ENCODE peak calls at places on chromosomes 7 and 10, in nine cellular contexts. I, A, V, T, W, B, P, E and L are unnamed samples.

GRCh38 chr7:80095545-80095944 is 39.1 kb upstream of the GNAI1 start:
- DNase-seq in B (no peak), I (no peak), W (no peak), E (peak; percentile 35), V (peak; percentile 37), T (no peak), A (no peak), P (peak; percentile 47), L (peak; percentile 23)

GRCh38 chr10:95458014-95458413 is 103.2 kb downstream of the SORBS1 start:
- DNase-seq in T (no peak), B (no peak), P (no peak), I (no peak), A (no peak), V (no peak), E (no peak), W (no peak), L (no peak)

GRCh38 chr7:51430480-51431086 is 114.0 kb upstream of the COBL start:
- DNase-seq in T (no peak), W (no peak), I (no peak), B (no peak), A (no peak), P (peak; percentile 54), V (peak; percentile 52), E (peak; percentile 27), L (peak; percentile 53)

GRCh38 chr10:128070721-128071416 is 55.4 kb downstream of the MKI67 start:
- DNase-seq in E (no peak), P (no peak), B (no peak), T (no peak), I (peak; percentile 55), V (no peak), A (no peak), W (no peak), L (no peak)

GRCh38 chr7:31751726-31752125 is 64.7 kb downstream of the PPP1R17 start:
- DNase-seq in E (no peak), A (no peak), B (no peak), T (no peak), I (no peak), V (no peak), W (no peak), P (no peak), L (no peak)

GRCh38 chr7:99489235-99489634 is 10.8 kb downstream of the ZNF394 start:
- DNase-seq in E (no peak), T (no peak), A (no peak), W (no peak), V (no peak), B (no peak), I (no peak), P (no peak), L (no peak)

GRCh38 chr7:78345979-78346378 is 547.4 kb downstream of the PHTF2 start:
- DNase-seq in I (no peak), W (no peak), V (no peak), E (no peak), T (no peak), P (no peak), B (no peak), A (no peak), L (no peak)

GRCh38 chr10:71837085-71837827 is 13.8 kb downstream of the PSAP start:
- DNase-seq in W (peak; percentile 22), P (no peak), I (peak; percentile 33), E (peak; percentile 18), B (no peak), A (no peak), V (no peak), T (no peak), L (no peak)

GRCh38 chr7:120617239-120617638 is 240.7 kb downstream of the TSPAN12 start:
- DNase-seq in V (no peak), A (no peak), B (no peak), E (no peak), I (no peak), W (no peak), P (no peak), T (no peak), L (no peak)

GRCh38 chr7:152747224-152747623 is 12.3 kb upstream of the ACTR3B start:
- DNase-seq in W (no peak), E (no peak), T (no peak), B (no peak), V (no peak), A (no peak), P (no peak), I (no peak), L (no peak)

GRCh38 chr7:50202052-50202555 is 102.4 kb upstream of the IKZF1 start:
- DNase-seq in E (no peak), I (no peak), B (no peak), A (no peak), W (no peak), V (no peak), T (no peak), P (no peak), L (no peak)

GRCh38 chr7:94053532-94053931 is 49.4 kb upstream of the BET1 start:
- DNase-seq in I (no peak), T (no peak), B (no peak), E (no peak), A (no peak), P (no peak), V (no peak), W (no peak), L (no peak)

GRCh38 chr7:42380411-42380810 is 143.4 kb upstream of the GLI3 start:
- DNase-seq in V (no peak), T (no peak), A (no peak), W (no peak), B (no peak), E (peak; percentile 63), P (peak; percentile 76), I (no peak), L (peak; percentile 6)

GRCh38 chr7:156503195-156503594 is 137.4 kb upstream of the RNF32 start:
- DNase-seq in T (no peak), W (no peak), P (no peak), V (no peak), B (no peak), E (no peak), A (no peak), I (no peak), L (no peak)
- TF ChIP-seq CTCF in T (no peak), W (no peak), P (no peak), V (no peak), B (no peak), E (no peak), A (peak; percentile 61), I (no peak), L (no peak)

GRCh38 chr7:47291461-47292051 is 290.4 kb downstream of the TNS3 start:
- DNase-seq in W (no peak), I (no peak), T (no peak), P (peak; percentile 97), A (peak; percentile 88), V (peak; percentile 62), E (peak; percentile 96), B (no peak), L (peak; percentile 95)

GRCh38 chr7:47290867-47291266 is 291.0 kb downstream of the TNS3 start:
- DNase-seq in I (no peak), P (no peak), T (no peak), W (no peak), V (no peak), E (no peak), B (no peak), A (no peak), L (no peak)

GRCh38 chr7:47293884-47294568 is 287.9 kb downstream of the TNS3 start:
- DNase-seq in E (peak; percentile 83), A (peak; percentile 31), V (no peak), B (no peak), P (peak; percentile 69), I (no peak), W (peak; percentile 61), T (peak; percentile 47), L (no peak)

GRCh38 chr7:47294569-47295222 is 287.2 kb downstream of the TNS3 start:
- DNase-seq in W (no peak), E (no peak), T (no peak), V (no peak), P (no peak), A (no peak), I (no peak), B (no peak), L (no peak)

DNA sequence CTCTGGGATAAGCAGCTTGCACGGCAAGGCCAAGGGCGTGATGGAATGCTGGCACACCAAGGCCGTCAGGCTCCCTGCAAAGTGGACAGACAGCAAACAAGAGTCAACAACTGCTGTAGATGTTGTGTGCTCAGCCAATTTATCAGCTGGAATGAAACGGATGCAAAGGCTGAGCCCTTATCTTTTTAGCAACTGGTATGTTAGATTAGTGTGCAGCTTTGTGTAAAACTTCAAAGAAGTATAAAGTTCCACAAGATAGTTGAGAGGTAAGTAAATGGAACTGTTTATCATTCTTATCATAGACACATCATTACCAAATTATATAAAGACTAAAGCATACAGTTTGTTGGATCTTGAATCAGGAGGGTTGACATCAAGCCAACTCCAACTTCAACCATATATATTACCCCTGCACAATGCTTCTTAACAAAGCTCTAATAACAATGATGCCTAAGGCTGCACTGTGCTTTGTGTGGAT is 289.0 kb downstream of the TNS3 start:
- DNase-seq in I (no peak), W (no peak), P (no peak), B (no peak), A (no peak), V (no peak), E (no peak), T (no peak), L (peak; percentile 8)
- H3K4me3 ChIP-seq in I (no peak overlapping the region), W (no peak overlapping the region), P (no peak overlapping the region), B (no peak overlapping the region), A (no peak overlapping the region), V (no peak overlapping the region), E (no peak overlapping the region), T (no peak overlapping the region), L (no peak overlapping the region)

DNA sequence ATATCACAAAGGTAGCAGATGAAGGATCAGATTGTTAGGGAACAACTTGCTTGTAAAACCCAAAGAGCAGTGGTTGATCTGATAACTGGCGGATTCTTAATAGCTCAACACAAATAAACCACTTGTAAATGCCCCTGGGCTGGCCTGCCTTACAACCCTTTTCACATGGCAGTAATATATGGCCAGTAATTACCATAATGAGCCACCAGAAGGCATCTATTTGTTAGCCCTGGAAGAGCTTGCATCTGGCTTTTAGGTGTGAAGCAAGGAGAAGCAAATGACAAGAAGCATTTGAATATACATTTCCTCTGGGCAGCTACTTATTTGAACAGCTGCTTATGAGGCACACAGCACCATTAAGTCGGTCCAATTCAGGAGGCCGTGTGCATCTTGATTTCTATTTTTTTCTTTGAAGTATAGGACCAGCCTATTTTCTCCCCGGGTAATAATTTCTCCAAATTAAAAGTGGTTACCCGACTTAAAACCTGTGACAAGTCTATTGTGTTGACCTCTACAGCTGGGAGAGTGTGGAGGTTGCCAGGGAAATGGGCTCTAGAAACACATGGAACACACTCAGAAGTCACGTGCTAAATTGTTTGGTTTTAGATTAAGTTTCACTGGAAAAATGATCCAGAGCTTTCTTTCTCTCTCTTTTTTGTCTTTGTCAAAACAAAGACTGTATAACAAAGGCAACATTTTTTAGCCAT is 113.4 kb downstream of the SEM1 start:
- DNase-seq in I (no peak), P (peak; percentile 2), B (no peak), V (peak; percentile 21), A (no peak), W (no peak), E (no peak), T (no peak), L (peak; percentile 64)
- TF ChIP-seq CTCF in I (no peak), P (no peak), B (no peak), V (peak; percentile 10), A (peak; percentile 37), W (no peak), E (no peak), T (peak; percentile 28), L (peak; percentile 70)

DNA sequence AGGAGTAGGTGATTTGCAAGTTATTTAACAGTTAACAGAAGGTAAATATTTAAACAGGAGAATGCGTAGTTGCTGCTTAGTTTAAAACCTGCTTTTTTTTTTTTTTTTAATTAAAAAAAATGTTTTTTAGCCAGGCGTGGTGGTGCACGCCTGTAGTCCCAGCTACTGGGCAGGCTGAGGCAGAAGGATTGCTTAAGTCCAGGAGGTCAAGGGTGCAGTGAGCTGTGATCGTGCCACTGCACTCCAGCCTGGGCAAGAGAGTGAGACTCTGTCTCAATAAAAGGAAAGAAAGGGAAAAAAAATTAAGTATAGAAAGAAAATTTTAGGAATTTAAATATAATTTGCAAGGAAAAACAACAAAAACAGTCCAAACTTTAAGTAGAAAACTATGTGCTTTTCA is 71.6 kb downstream of the BTRC start:
- DNase-seq in T (no peak), P (no peak), W (no peak), V (no peak), B (no peak), A (no peak), E (no peak), I (no peak), L (no peak)
- H3K4me3 ChIP-seq in T (no peak overlapping the region), P (no peak overlapping the region), W (no peak overlapping the region), V (no peak overlapping the region), B (no peak overlapping the region), A (no peak overlapping the region), E (no peak overlapping the region), I (no peak overlapping the region), L (no peak overlapping the region)